ENCODE peak calls at places on chromosomes 16 and 17, in six cellular contexts. C is lung, B is breast epithelium, A is AG09309, H is body of pancreas, V is colonic mucosa. O is an unnamed sample.

GRCh38 chr17:35912942-35913341 is 17.6 kb downstream of the RDM1 start:
- DNase-seq in C (no peak), B (no peak), A (no peak), H (no peak), V (no peak), O (no peak)

GRCh38 chr16:71421911-71422310 is 19.9 kb downstream of the TLE7 start:
- DNase-seq in C (no peak), B (no peak), A (no peak), H (peak), V (peak), O (peak)

GRCh38 chr17:71118039-71118438 is 948.7 kb downstream of the KCNJ2 start:
- DNase-seq in C (no peak), B (no peak), A (no peak), H (peak), V (no peak), O (peak)

GRCh38 chr17:16298140-16298662 is 55.1 kb downstream of the CENPV start:
- DNase-seq in C (no peak), B (no peak), A (no peak), H (peak), V (peak), O (no peak)

GRCh38 chr16:67883146-67883871 is 1.4 kb upstream of the NRN1L start:
- DNase-seq in C (no peak), B (no peak), A (no peak), H (no peak), V (peak), O (no peak)

GRCh38 chr17:68794636-68795503 is 160.3 kb downstream of the ABCA8 start:
- DNase-seq in C (no peak), B (no peak), A (no peak), H (no peak), V (no peak), O (no peak)

GRCh38 chr17:45103269-45103795 is 29.0 kb downstream of the PLCD3 start:
- DNase-seq in C (no peak), B (no peak), A (no peak), H (no peak), V (no peak), O (no peak)

GRCh38 chr17:42554250-42555121 is 1.8 kb downstream of the HSD17B1 start:
- DNase-seq in C (peak), B (peak), A (no peak), H (peak), V (peak), O (peak)

GRCh38 chr16:8675183-8676159 is 1.1 kb downstream of the ABAT start:
- DNase-seq in C (no peak), B (no peak), A (no peak), H (peak), V (no peak), O (no peak)

GRCh38 chr17:13114601-13115024 is 96.8 kb upstream of the ELAC2 start:
- DNase-seq in C (no peak), B (no peak), A (peak), H (peak), V (peak), O (peak)

GRCh38 chr16:74868501-74868900 is 93.9 kb upstream of the FA2H start:
- DNase-seq in C (no peak), B (no peak), A (no peak), H (no peak), V (no peak), O (peak)

GRCh38 chr16:29912087-29912486 is 11.8 kb downstream of the ASPHD1 start:
- DNase-seq in C (no peak), B (no peak), A (no peak), H (no peak), V (no peak), O (no peak)

GRCh38 chr16:79081292-79082066 is 519.1 kb downstream of the MAF start:
- DNase-seq in C (no peak), B (no peak), A (no peak), H (no peak), V (no peak), O (no peak)

GRCh38 chr16:79599837-79600635 is 501 bp downstream of the MAF start:
- DNase-seq in C (no peak), B (peak), A (no peak), H (peak), V (peak), O (peak)

GRCh38 chr16:55478827-55479559 is at the start of gene MMP2:
- DNase-seq in C (peak), B (no peak), A (no peak), H (peak), V (peak), O (no peak)

GRCh38 chr16:53752566-53752965 is 48.6 kb downstream of the FTO start:
- DNase-seq in C (no peak), B (no peak), A (no peak), H (no peak), V (no peak), O (no peak)

DNA sequence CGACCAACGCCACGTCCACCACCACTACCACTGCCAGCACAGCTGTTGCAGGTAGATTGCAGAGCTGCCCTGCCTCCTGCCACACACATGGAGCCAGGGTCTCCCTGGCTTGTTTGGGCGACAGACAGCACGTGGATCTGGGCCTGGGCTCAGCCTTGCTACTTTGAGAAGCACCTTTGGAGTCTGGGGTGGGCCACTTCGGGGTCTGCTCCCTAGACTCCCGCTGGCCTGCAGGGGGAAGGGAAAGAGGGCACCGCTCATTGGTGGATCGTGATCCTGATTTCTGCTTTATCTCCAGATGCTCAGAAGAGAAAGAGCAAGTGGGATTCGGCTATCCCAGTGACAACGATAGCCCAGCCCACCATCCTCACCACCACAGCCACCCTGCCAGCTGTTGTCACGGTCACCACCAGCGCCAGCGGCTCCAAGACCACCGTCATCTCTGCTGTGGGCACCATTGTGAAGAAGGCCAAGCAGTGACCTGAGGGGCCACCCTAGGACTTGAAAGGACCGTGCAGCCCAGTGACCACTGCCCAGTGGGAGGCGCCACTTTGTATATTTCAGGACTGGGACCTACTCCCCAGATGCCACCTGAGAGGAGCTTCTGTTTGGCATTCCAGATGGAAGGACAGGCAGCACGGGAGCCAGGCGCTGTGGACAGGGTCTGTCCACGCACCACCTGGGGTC is 15.1 kb upstream of the ITGB4 start:
- DNase-seq in C (no peak), B (no peak), A (no peak), H (no peak), V (no peak), O (no peak)
- TF ChIP-seq CTCF in C (no peak), B (no peak), A (no peak), H (no peak), V (no peak), O (no peak)

GRCh38 chr17:48830840-48831548 is at the start of gene CALCOCO2:
- DNase-seq in C (peak), B (peak), A (peak), H (peak), V (peak), O (peak)
- TF ChIP-seq CTCF in C (no peak), B (peak), A (no peak), H (no peak), V (no peak), O (no peak)

GRCh38 chr16:84898447-84898846 is 78.7 kb downstream of the CRISPLD2 start:
- DNase-seq in C (no peak), B (no peak), A (no peak), H (no peak), V (no peak), O (peak)

GRCh38 chr16:84899414-84899813 is 79.6 kb downstream of the CRISPLD2 start:
- DNase-seq in C (no peak), B (no peak), A (no peak), H (no peak), V (no peak), O (peak)

GRCh38 chr16:84897911-84898377 is 78.2 kb downstream of the CRISPLD2 start:
- DNase-seq in C (no peak), B (no peak), A (no peak), H (no peak), V (no peak), O (peak)

GRCh38 chr16:84895016-84895415 is 75.2 kb downstream of the CRISPLD2 start:
- DNase-seq in C (no peak), B (no peak), A (no peak), H (no peak), V (no peak), O (no peak)

GRCh38 chr16:84896847-84897246 is 77.1 kb downstream of the CRISPLD2 start:
- DNase-seq in C (no peak), B (no peak), A (no peak), H (no peak), V (no peak), O (no peak)
- TF ChIP-seq CTCF in C (no peak), B (no peak), A (no peak), H (no peak), V (no peak), O (no peak)

GRCh38 chr16:89722392-89723278 is 1.3 kb downstream of the ZNF276 start:
- DNase-seq in C (peak), B (peak), A (no peak), H (peak), V (peak), O (peak)
- TF ChIP-seq CTCF in C (no peak), B (no peak), A (no peak), H (no peak), V (no peak), O (no peak)

DNA sequence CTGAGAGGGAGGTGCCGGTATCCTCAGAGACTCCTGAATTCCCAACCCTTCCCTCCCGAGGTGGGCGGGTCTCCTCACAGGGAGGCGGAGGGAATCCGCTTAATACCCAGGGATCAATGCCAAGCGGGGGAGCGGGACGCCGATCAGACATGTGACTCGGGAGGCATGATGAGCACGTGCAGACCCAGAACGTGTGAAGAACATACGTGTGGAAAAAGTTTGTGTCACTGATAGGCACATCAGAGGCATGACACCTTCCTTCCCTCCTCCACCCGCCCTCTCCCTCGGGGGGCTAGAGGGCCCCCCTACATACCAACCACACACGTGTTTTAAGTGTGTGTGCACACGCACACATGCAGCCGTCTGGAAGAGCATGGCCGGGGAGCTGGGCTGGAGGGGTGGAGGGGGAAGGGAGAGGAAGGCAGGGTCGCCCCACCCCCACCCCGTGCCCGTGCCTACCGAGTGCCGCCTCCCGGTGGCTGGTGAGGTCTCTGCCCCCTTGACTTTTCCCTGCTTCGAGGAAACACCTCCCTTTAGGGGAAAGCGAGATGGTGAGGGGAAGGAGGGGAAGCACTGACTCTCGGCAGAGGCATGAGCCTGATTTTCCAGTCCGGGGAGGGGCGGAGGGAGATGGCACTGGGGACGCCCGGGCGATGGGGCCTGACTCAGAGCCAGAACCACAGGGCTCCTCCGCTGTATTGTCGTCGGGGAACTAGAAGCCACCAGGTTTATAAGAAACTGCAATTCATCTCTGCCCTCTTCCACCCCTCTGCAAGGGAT is 12.1 kb upstream of the TBX21 start:
- DNase-seq in C (no peak), B (peak), A (no peak), H (peak), V (no peak), O (peak)
- TF ChIP-seq CTCF in C (no peak), B (no peak), A (no peak), H (no peak), V (no peak), O (no peak)

GRCh38 chr17:47785538-47786123 is 36.0 kb downstream of the OSBPL7 start:
- DNase-seq in C (no peak), B (no peak), A (no peak), H (no peak), V (no peak), O (peak)

GRCh38 chr17:47791025-47791424 is 30.6 kb downstream of the OSBPL7 start:
- DNase-seq in C (no peak), B (no peak), A (no peak), H (no peak), V (no peak), O (no peak)

GRCh38 chr17:47792457-47792856 is 29.1 kb downstream of the OSBPL7 start:
- DNase-seq in C (no peak), B (no peak), A (no peak), H (no peak), V (no peak), O (no peak)

GRCh38 chr17:47792979-47793378 is 28.6 kb downstream of the OSBPL7 start:
- DNase-seq in C (no peak), B (no peak), A (no peak), H (no peak), V (no peak), O (no peak)

DNA sequence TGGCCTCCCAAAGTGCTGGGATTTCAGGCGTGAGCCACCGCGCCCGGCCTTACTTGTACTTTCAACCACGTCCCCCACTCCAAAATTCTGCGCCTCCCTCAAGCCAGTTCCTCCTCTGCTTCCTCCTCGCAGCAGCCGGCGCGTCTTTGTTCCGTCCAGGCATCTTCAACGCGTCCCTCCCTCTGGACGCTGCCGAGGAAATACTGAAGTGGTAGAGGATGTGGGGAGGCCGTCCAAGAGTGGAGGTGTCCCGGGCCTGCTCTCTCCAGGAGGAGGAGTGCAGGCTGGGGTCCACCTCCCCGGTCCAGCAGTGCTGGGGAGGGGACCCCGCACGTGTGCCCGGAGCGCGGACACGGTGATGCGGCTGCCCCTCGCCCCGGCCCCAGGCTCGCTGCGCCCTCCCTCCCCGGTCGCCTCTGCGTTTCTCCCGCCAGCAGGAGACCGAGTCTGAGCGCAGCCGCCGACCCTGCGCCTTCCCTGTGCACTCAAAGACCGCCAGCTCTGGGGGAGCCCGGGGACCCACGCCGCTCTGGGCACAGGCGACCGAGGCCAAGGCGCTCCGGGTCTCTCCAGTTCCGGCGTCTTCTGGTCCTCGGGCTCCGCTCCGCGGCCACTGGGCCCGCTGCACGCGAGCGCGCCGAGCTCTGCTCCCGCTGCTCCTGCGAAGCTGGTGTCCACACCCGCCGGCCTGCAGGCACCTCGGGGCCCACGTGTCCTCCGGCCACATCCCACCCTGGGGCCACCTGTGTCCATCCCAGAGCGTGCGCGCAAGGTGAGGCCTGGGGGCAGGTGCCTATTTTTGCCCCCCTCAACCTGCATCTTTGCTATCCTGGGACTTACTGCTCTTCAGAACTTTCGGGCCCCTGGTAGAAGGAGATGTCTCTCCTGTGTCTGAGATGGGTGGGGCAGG is 31.7 kb downstream of the OSBPL7 start:
- DNase-seq in C (no peak), B (peak), A (no peak), H (peak), V (peak), O (peak)
- TF ChIP-seq CTCF in C (peak), B (peak), A (peak), H (peak), V (no peak), O (peak)

GRCh38 chr17:32755045-32755805 is 121.7 kb downstream of the MYO1D start:
- DNase-seq in C (no peak), B (no peak), A (peak), H (no peak), V (no peak), O (peak)
- TF ChIP-seq CTCF in C (peak), B (peak), A (peak), H (peak), V (peak), O (peak)

GRCh38 chr16:4290236-4290830 is 17.5 kb upstream of the TFAP4 start:
- DNase-seq in C (peak), B (no peak), A (no peak), H (no peak), V (no peak), O (peak)
- TF ChIP-seq CTCF in C (no peak), B (no peak), A (peak), H (no peak), V (no peak), O (peak)

GRCh38 chr17:77076046-77076882 is 64.5 kb upstream of the SEC14L1 start:
- DNase-seq in C (no peak), B (no peak), A (no peak), H (no peak), V (no peak), O (no peak)

GRCh38 chr17:77070888-77071279 is 69.9 kb upstream of the SEC14L1 start:
- DNase-seq in C (no peak), B (no peak), A (no peak), H (no peak), V (no peak), O (no peak)

GRCh38 chr17:77072670-77073069 is 68.1 kb upstream of the SEC14L1 start:
- DNase-seq in C (no peak), B (no peak), A (no peak), H (no peak), V (no peak), O (no peak)

GRCh38 chr17:77071925-77072490 is 68.8 kb upstream of the SEC14L1 start:
- DNase-seq in C (no peak), B (no peak), A (no peak), H (no peak), V (no peak), O (no peak)

DNA sequence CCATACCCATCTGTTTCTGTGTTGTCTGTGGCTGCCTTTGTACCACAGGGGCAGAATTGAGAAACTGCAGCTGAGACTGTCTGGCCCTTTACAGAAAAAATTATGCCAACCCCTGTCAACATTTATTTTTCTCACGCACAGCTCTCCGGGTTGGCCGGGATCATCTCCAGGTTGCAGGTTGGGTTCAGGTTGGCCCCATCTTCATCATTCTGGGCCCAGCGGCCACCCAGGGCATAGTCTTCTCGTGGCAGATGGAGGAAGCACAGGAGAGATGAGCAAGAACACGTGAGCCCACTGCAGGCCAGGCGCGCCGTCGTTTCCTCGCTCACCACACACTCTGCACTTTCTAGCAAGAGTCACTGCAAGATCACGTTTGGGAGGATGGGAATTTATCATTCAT is 66.1 kb upstream of the SEC14L1 start:
- DNase-seq in C (no peak), B (no peak), A (no peak), H (no peak), V (no peak), O (no peak)
- TF ChIP-seq CTCF in C (no peak), B (no peak), A (no peak), H (no peak), V (no peak), O (no peak)

O was measured in mammary epithelial cell.